ENCODE peak calls at places on chromosome 4, in five cellular contexts. E is HT1080; S is AG08396; H is CD8-positive, alpha-beta T cell; O is NCI-H748 treated with DMSO at 0.1 percent for 48 hours. J is an unnamed sample.

GRCh38 chr4:5683566-5683965 is 24.8 kb downstream of the EVC2 start:
- DNase-seq in O (peak; percentile 2), E (no peak), S (no peak), H (no peak), J (no peak)

GRCh38 chr4:17385403-17385802 is 126.5 kb downstream of the QDPR start:
- DNase-seq in S (peak; percentile 68), O (no peak), H (no peak), E (peak; percentile 39), J (no peak)

GRCh38 chr4:78291277-78291676 is 234.2 kb downstream of the FRAS1 start:
- DNase-seq in E (no peak), H (no peak), O (no peak), S (no peak), J (no peak)

GRCh38 chr4:87428979-87429378 is 6.6 kb downstream of the NUDT9 start:
- DNase-seq in S (no peak), O (no peak), H (no peak), E (no peak), J (no peak)

GRCh38 chr4:99408346-99408745 is 26.8 kb downstream of the ADH7 start:
- DNase-seq in E (no peak), O (no peak), S (no peak), H (no peak), J (no peak)

GRCh38 chr4:40856836-40857362 is 107.1 kb downstream of the NSUN7 start:
- DNase-seq in E (no peak), H (peak; percentile 49), O (peak; percentile 36), S (peak; percentile 84), J (peak; percentile 57)

GRCh38 chr4:71130827-71131603 is 137.6 kb downstream of the DCK start:
- DNase-seq in H (no peak), S (peak; percentile 37), O (no peak), E (peak; percentile 63), J (no peak)

GRCh38 chr4:125049711-125050110 is 265.0 kb upstream of the FAT4 start:
- DNase-seq in O (no peak), H (no peak), E (no peak), S (no peak), J (no peak)

GRCh38 chr4:87982036-87982435 is 6.5 kb downstream of the SPP1 start:
- DNase-seq in E (no peak), O (no peak), S (no peak), H (no peak), J (no peak)

GRCh38 chr4:155559915-155560314 is 106.7 kb upstream of the GUCY1A1 start:
- DNase-seq in O (no peak), H (no peak), S (no peak), E (no peak), J (no peak)

GRCh38 chr4:69668680-69669079 is 15.6 kb upstream of the UGT2A1 start:
- DNase-seq in E (no peak), S (no peak), O (no peak), H (no peak), J (no peak)